ENCODE peak calls at places on chromosome 11, in ten cellular contexts. C, M, G, T, B, S, J, O, Q and P are unnamed samples.

GRCh38 chr11:66335531-66336233 is 552 bp downstream of the RIN1 start:
- DNase-seq in C (peak; percentile 42), M (peak; percentile 44), G (no peak), T (peak; percentile 70), B (peak; percentile 87), S (peak; percentile 71), J (no peak), O (peak; percentile 53), Q (no peak), P (peak; percentile 51)

GRCh38 chr11:78277314-78277994 is 88.7 kb downstream of the USP35 start:
- DNase-seq in C (no peak), M (no peak), G (no peak), T (no peak), B (no peak), S (no peak), J (no peak), O (peak; percentile 69), Q (no peak), P (no peak)

GRCh38 chr11:119795231-119795630 is 66.2 kb upstream of the NECTIN1 start:
- DNase-seq in C (no peak), M (no peak), G (no peak), T (no peak), B (no peak), S (no peak), J (peak; percentile 19), O (no peak), Q (no peak), P (peak; percentile 59)

GRCh38 chr11:2474059-2474901 is 29.5 kb downstream of the KCNQ1 start:
- DNase-seq in C (peak; percentile 64), M (no peak), G (no peak), T (no peak), B (no peak), S (no peak), J (no peak), O (no peak), Q (no peak), P (no peak)

GRCh38 chr11:117185739-117186430 is 7.3 kb downstream of the SIDT2 start:
- DNase-seq in C (no peak), M (no peak), G (no peak), T (peak; percentile 28), B (peak; percentile 53), S (peak; percentile 37), J (no peak), O (no peak), Q (peak; percentile 12), P (no peak)

GRCh38 chr11:64809781-64810241 is 540 bp downstream of the MEN1 start:
- DNase-seq in C (no peak), M (no peak), G (peak; percentile 12), T (no peak), B (peak; percentile 42), S (no peak), J (no peak), O (no peak), Q (peak; percentile 30), P (no peak)

GRCh38 chr11:6319001-6319878 is 1.1 kb downstream of the CAVIN3 start:
- DNase-seq in C (peak; percentile 26), M (peak; percentile 54), G (no peak), T (peak; percentile 66), B (no peak), S (peak; percentile 84), J (peak; percentile 6), O (peak; percentile 60), Q (peak; percentile 46), P (no peak)

GRCh38 chr11:3154001-3154599 is 11.0 kb downstream of the OSBPL5 start:
- DNase-seq in C (no peak), M (no peak), G (no peak), T (no peak), B (peak; percentile 92), S (no peak), J (no peak), O (no peak), Q (no peak), P (no peak)

GRCh38 chr11:129596361-129596760 is 219.3 kb upstream of the TMEM45B start:
- DNase-seq in C (no peak), M (no peak), G (no peak), T (no peak), B (no peak), S (no peak), J (no peak), O (no peak), Q (no peak), P (no peak)

GRCh38 chr11:129593098-129593497 is 217.4 kb downstream of the BARX2 start:
- DNase-seq in C (no peak), M (no peak), G (no peak), T (no peak), B (no peak), S (no peak), J (no peak), O (no peak), Q (no peak), P (no peak)

GRCh38 chr11:129592191-129592590 is 216.5 kb downstream of the BARX2 start:
- DNase-seq in C (no peak), M (no peak), G (no peak), T (no peak), B (no peak), S (no peak), J (no peak), O (no peak), Q (no peak), P (no peak)

GRCh38 chr11:129598378-129598777 is 217.3 kb upstream of the TMEM45B start:
- DNase-seq in C (no peak), M (no peak), G (no peak), T (no peak), B (no peak), S (no peak), J (no peak), O (no peak), Q (no peak), P (no peak)

GRCh38 chr11:129595043-129595962 is 219.7 kb downstream of the BARX2 start:
- DNase-seq in C (no peak), M (no peak), G (no peak), T (no peak), B (no peak), S (no peak), J (no peak), O (no peak), Q (no peak), P (no peak)
- TF ChIP-seq POLR2A in C (no peak), M (no peak), G (no peak), T (no peak), B (no peak), S (no peak), J (no peak), O (no peak), Q (no peak), P (no peak)

GRCh38 chr11:123582992-123583504 is 71.4 kb downstream of the SCN3B start:
- DNase-seq in C (no peak), M (no peak), G (no peak), T (no peak), B (no peak), S (no peak), J (no peak), O (no peak), Q (no peak), P (no peak)
- TF ChIP-seq POLR2A in C (no peak), M (no peak), G (no peak), T (no peak), B (no peak), S (no peak), J (no peak), O (no peak), Q (no peak), P (no peak)

GRCh38 chr11:67486481-67487195 is 3.8 kb downstream of the AIP start:
- DNase-seq in C (no peak), M (no peak), G (no peak), T (no peak), B (no peak), S (no peak), J (no peak), O (no peak), Q (no peak), P (no peak)

GRCh38 chr11:67483498-67483798 is 622 bp downstream of the AIP start:
- DNase-seq in C (no peak), M (no peak), G (no peak), T (no peak), B (no peak), S (no peak), J (no peak), O (no peak), Q (no peak), P (no peak)

GRCh38 chr11:67482736-67483497 is at the start of gene AIP:
- DNase-seq in C (peak; percentile 95), M (peak; percentile 98), G (peak; percentile 96), T (peak; percentile 98), B (peak; percentile 99), S (peak; percentile 99), J (peak; percentile 98), O (peak; percentile 98), Q (peak; percentile 98), P (peak; percentile 99)

GRCh38 chr11:67483901-67484665 is 1.3 kb downstream of the AIP start:
- DNase-seq in C (no peak), M (no peak), G (no peak), T (no peak), B (peak; percentile 19), S (no peak), J (no peak), O (no peak), Q (no peak), P (no peak)

DNA sequence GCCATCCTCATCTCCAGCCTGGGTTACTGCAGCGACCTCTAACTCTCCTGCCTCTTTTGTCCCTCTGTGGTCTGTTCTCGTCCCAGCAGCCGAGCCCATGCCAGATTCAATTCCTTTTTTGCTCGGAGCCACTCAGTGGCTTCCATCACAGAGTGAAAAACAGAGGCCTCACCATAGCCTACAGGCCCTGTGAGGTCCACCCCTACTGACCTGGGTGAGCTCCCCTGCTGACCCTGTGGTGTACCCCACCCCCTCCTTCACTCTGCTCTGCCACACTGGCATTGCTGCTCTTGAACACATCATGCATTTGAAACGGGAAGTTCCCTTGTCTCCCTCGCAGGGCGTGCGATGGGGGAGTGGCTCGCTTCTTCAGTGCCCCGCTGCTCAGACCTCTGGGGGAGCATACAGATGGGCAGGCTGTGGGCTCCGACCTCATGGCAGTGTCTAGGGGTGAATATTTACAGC is 2.1 kb downstream of the AIP start:
- DNase-seq in C (no peak), M (no peak), G (no peak), T (no peak), B (peak; percentile 90), S (peak; percentile 68), J (no peak), O (no peak), Q (no peak), P (no peak)
- TF ChIP-seq POLR2A in C (no peak), M (no peak), G (no peak), T (no peak), B (no peak), S (no peak), J (no peak), O (no peak), Q (no peak), P (no peak)

DNA sequence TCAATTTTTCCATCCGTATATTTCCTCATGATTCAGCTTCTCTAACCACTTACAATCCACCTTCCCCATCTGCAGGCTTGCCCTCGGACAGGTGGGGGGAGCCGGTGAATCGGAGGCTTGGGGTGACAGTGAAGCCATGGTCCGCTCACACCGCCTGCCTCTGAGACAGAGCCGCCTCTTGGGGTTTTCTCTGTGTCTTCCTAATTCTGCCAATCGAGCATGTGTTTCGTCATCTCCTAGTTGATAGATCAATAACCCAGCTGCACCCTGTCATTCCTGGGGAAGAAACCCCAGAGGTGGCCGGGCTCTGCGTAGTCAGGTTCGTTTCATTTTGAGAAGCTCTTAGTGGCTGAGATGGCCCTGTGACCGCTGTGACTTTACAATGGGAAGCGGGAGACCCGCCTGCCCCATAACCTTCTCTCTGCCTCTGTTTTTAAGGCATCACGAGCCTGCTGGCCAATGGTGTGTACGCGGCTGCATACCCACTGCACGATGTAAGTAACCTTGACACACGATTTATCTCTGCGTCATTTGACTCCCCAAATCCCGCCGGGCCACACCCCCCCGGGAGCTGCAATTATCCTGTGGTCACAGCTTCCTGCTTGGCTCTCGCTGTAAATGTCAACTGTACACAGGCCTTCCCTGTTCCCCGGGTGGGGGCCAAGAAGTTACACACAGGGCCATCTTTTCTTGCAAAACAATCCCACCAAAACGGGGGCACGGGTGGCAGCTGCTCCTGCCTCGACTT is 33.3 kb downstream of the ANO1 start:
- DNase-seq in C (peak; percentile 43), M (no peak), G (no peak), T (no peak), B (peak; percentile 78), S (no peak), J (peak; percentile 39), O (no peak), Q (no peak), P (peak; percentile 82)
- TF ChIP-seq POLR2A in C (no peak), M (no peak), G (no peak), T (no peak), B (no peak), S (no peak), J (no peak), O (no peak), Q (no peak), P (no peak)